ENCODE peak calls at places on chromosome 1, in eight cellular contexts. K is T-helper 1 cell; Y is HT1080; D is RPMI8226; I is naive thymus-derived CD4-positive, alpha-beta T cell; L is HuH-7; R is upper lobe of right lung; H is uterus. F is an unnamed sample.

GRCh38 chr1:15326691-15327530 is 79.9 kb downstream of the FHAD1 start:
- DNase-seq in H (no peak), D (no peak), R (no peak), Y (no peak), K (no peak), L (no peak), I (no peak), F (peak; percentile 71)

GRCh38 chr1:193270996-193271395 is 84.6 kb upstream of the B3GALT2 start:
- DNase-seq in R (no peak), K (no peak), Y (peak; percentile 79), D (no peak), I (no peak), L (no peak), H (no peak), F (no peak)

GRCh38 chr1:163844393-163844948 is 522.7 kb downstream of the NUF2 start:
- DNase-seq in H (peak; percentile 31), Y (peak; percentile 13), K (no peak), R (no peak), I (no peak), L (no peak), D (no peak), F (no peak)

GRCh38 chr1:151852733-151853132 is 779 bp downstream of the THEM5 start:
- DNase-seq in Y (no peak), K (no peak), L (no peak), R (no peak), I (no peak), D (no peak), H (no peak), F (no peak)

GRCh38 chr1:214454619-214455396 is 96.6 kb downstream of the PTPN14 start:
- DNase-seq in L (no peak), H (no peak), Y (peak; percentile 94), I (no peak), D (no peak), R (no peak), K (no peak), F (no peak)

GRCh38 chr1:171422489-171422888 is 62.8 kb upstream of the PRRC2C start:
- DNase-seq in L (no peak), Y (peak; percentile 30), R (no peak), D (no peak), H (no peak), K (no peak), I (no peak), F (no peak)

GRCh38 chr1:1919304-1920056 is 401 bp upstream of the TMEM52 start:
- DNase-seq in K (peak; percentile 100), R (peak; percentile 100), H (peak; percentile 97), L (peak; percentile 100), I (peak; percentile 100), D (peak; percentile 100), Y (peak; percentile 84), F (peak; percentile 96)

GRCh38 chr1:172547071-172547470 is 14.1 kb downstream of the SUCO start:
- DNase-seq in L (no peak), K (no peak), D (no peak), I (no peak), R (no peak), Y (no peak), H (no peak), F (no peak)

GRCh38 chr1:201185527-201186128 is 5.0 kb upstream of the IGFN1 start:
- DNase-seq in Y (no peak), D (no peak), I (no peak), K (no peak), L (no peak), R (no peak), H (no peak), F (no peak)

GRCh38 chr1:114610546-114611245 is 29.3 kb upstream of the BCAS2 start:
- DNase-seq in I (no peak), L (no peak), R (no peak), K (no peak), Y (peak; percentile 70), H (no peak), D (no peak), F (no peak)

GRCh38 chr1:227174136-227174535 is 144.2 kb downstream of the CDC42BPA start:
- DNase-seq in R (no peak), D (no peak), K (no peak), I (no peak), Y (no peak), H (no peak), L (no peak), F (no peak)

GRCh38 chr1:151680812-151681211 is 35.8 kb downstream of the CELF3 start:
- DNase-seq in D (no peak), I (no peak), L (no peak), H (no peak), Y (peak; percentile 92), R (no peak), K (no peak), F (no peak)

GRCh38 chr1:59733443-59734141 is 81.2 kb upstream of the HOOK1 start:
- DNase-seq in H (no peak), I (no peak), R (no peak), L (no peak), D (no peak), Y (no peak), K (no peak), F (no peak)